ENCODE peak calls at places on chromosomes 2 and 18, in ten cellular contexts. Y, T, K, J, R, M, Z, E, A and X are unnamed samples.

GRCh38 chr2:4358855-4359254 is 655.5 kb downstream of the DCDC2C start:
- DNase-seq in Y (no peak), T (no peak), K (no peak), J (no peak), R (no peak), M (no peak), Z (no peak), E (no peak), A (no peak), X (no peak)

GRCh38 chr2:37683241-37683640 is 11.8 kb upstream of the CDC42EP3 start:
- DNase-seq in Y (no peak), T (no peak), K (no peak), J (no peak), R (no peak), M (no peak), Z (no peak), E (no peak), A (no peak), X (no peak)

GRCh38 chr2:121897335-121897970 is 142.0 kb downstream of the TSN start:
- DNase-seq in Y (peak; percentile 52), T (peak; percentile 31), K (peak; percentile 72), J (peak; percentile 3), R (peak; percentile 76), M (no peak), Z (peak; percentile 59), E (peak; percentile 27), A (no peak), X (peak; percentile 41)

GRCh38 chr2:195820373-195820772 is 163.3 kb downstream of the SLC39A10 start:
- DNase-seq in Y (no peak), T (no peak), K (no peak), J (no peak), R (no peak), M (no peak), Z (no peak), E (peak; percentile 77), A (no peak), X (no peak)

GRCh38 chr2:149767516-149767974 is 180.0 kb upstream of the MMADHC start:
- DNase-seq in Y (peak; percentile 72), T (no peak), K (no peak), J (no peak), R (no peak), M (no peak), Z (no peak), E (peak; percentile 59), A (no peak), X (no peak)

GRCh38 chr2:25340340-25340886 is 1.3 kb downstream of the DNMT3A start:
- DNase-seq in Y (no peak), T (no peak), K (peak; percentile 62), J (no peak), R (peak; percentile 60), M (peak; percentile 58), Z (peak; percentile 21), E (no peak), A (no peak), X (peak; percentile 40)

GRCh38 chr18:48326901-48327675 is 82.1 kb downstream of the ZBTB7C start:
- DNase-seq in Y (peak; percentile 56), T (no peak), K (no peak), J (no peak), R (no peak), M (no peak), Z (no peak), E (peak; percentile 29), A (no peak), X (no peak)

GRCh38 chr2:27920148-27920885 is 29.8 kb downstream of the BABAM2 start:
- DNase-seq in Y (peak; percentile 47), T (peak; percentile 16), K (no peak), J (no peak), R (no peak), M (no peak), Z (no peak), E (peak; percentile 49), A (no peak), X (no peak)

GRCh38 chr2:164369416-164369815 is 251.9 kb downstream of the GRB14 start:
- DNase-seq in Y (peak; percentile 43), T (no peak), K (no peak), J (no peak), R (no peak), M (no peak), Z (no peak), E (no peak), A (no peak), X (no peak)

GRCh38 chr2:208000701-208001395 is 24.5 kb downstream of the PLEKHM3 start:
- DNase-seq in Y (no peak), T (no peak), K (no peak), J (no peak), R (no peak), M (no peak), Z (no peak), E (peak; percentile 72), A (no peak), X (no peak)

GRCh38 chr18:58221060-58221725 is 177.2 kb downstream of the NEDD4L start:
- DNase-seq in Y (peak; percentile 92), T (no peak), K (no peak), J (no peak), R (no peak), M (no peak), Z (no peak), E (peak; percentile 53), A (no peak), X (no peak)

GRCh38 chr2:220227272-220227920 is 600.0 kb downstream of the SLC4A3 start:
- DNase-seq in Y (no peak), T (no peak), K (no peak), J (peak; percentile 6), R (no peak), M (no peak), Z (no peak), E (peak; percentile 81), A (no peak), X (no peak)

GRCh38 chr2:120438301-120439066 is 92.5 kb downstream of the INHBB start:
- DNase-seq in Y (no peak), T (no peak), K (no peak), J (no peak), R (no peak), M (no peak), Z (no peak), E (no peak), A (no peak), X (no peak)

DNA sequence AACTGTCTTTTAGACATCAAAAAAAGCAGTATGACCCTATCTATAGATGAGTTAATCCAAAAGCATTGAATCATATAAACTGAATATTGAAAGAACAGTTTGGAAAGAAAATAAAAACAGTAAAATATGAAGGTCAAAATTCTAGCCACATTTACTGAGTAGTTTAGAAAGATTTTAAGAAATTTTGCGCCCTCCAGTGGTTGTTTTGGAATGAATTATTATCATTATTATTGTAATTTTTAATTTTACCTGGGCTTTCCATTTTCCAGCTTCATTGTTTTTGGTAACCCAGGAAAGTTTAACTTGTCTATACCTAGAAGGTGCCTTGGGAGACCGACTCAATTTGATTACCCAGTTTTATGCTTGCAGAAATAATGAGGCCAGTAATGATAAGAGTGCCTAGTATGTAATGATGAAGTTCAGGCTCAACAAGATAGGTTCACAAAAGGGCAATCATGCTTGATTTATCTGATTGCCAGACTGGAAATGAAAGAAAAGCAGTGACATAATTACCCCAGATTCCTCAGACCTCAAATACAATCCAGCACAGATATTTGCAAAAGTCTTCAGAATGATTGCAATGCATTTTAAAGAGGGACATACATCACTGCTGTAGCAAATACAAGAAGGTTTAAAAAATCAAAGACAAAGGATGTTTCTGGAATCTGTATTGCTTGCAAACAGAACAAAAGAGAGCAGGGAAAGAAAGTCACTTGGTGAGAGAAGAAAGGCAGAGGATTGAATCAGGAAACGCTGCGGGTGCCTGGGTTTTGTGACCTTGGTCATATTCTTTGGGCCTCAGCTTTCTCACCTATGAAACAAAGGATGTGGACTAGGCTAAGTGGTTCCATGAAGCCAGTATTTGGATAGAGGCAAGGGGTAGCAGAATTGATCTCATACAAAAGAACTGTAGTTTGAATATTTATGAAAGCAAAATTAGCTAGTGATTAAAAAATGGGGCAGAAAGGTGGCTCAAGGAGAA is 153.8 kb downstream of the MAP2 start:
- DNase-seq in Y (no peak), T (no peak), K (no peak), J (no peak), R (peak; percentile 10), M (no peak), Z (peak; percentile 5), E (peak; percentile 6), A (no peak), X (no peak)
- TF ChIP-seq CTCF in Y (peak; percentile 29), T (no peak), K (peak; percentile 10), J (peak; percentile 38), R (peak; percentile 21), M (peak; percentile 49), Z (peak; percentile 4), E (peak; percentile 52), A (no peak), X (peak; percentile 46)

GRCh38 chr2:72745679-72746368 is 80.0 kb downstream of the EXOC6B start:
- DNase-seq in Y (peak; percentile 42), T (peak; percentile 13), K (peak; percentile 31), J (peak; percentile 42), R (peak; percentile 16), M (no peak), Z (peak; percentile 61), E (peak; percentile 78), A (no peak), X (no peak)
- TF ChIP-seq CTCF in Y (peak; percentile 47), T (peak; percentile 28), K (no peak), J (peak; percentile 77), R (peak; percentile 65), M (peak; percentile 77), Z (peak; percentile 47), E (peak; percentile 79), A (peak; percentile 75), X (peak; percentile 82)

GRCh38 chr2:131105156-131105949 is at the start of gene PLEKHB2:
- DNase-seq in Y (peak; percentile 85), T (peak; percentile 90), K (peak; percentile 94), J (peak; percentile 47), R (peak; percentile 94), M (peak; percentile 93), Z (peak; percentile 95), E (peak; percentile 86), A (peak; percentile 90), X (peak; percentile 91)
- TF ChIP-seq CTCF in Y (peak; percentile 31), T (no peak), K (no peak), J (peak; percentile 30), R (peak; percentile 18), M (peak; percentile 42), Z (peak; percentile 8), E (peak; percentile 29), A (no peak), X (no peak)

DNA sequence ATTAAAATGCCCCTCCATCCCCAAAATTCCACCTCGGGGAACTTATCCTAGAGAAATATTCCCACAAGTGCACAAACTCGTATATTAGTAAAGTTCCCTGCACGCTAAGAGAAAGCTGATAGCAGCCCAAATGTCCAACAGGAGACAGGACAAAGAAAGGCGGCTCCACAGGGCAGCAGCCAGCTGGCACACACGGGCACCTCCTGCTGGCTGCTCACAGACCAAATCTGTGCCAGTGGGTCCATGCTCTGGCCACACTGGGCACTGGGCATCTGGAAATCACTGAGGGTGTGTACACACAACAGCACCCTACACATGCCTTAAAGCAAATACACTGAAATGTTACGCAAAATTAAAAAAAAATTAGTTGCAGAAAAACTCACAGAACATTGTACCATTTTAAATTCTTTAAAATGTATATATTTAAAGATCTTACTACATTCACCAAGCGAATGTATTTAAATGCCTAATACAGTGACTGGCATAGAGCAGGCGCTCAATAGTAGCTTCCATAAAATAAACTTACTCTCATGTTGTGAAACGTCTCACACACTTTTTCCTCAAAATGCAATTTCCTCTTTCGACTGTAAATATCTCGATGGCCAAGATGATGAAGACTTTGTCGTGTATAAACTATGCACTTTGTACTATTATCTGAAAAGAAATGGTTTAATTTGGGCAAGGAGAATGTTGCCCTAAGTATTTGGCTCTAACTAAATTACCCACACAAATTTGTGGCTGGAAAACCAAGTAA is 19.4 kb downstream of the ZNF516 start:
- DNase-seq in Y (no peak), T (peak; percentile 59), K (no peak), J (no peak), R (no peak), M (no peak), Z (no peak), E (no peak), A (no peak), X (no peak)
- TF ChIP-seq CTCF in Y (peak; percentile 4), T (no peak), K (no peak), J (no peak), R (no peak), M (no peak), Z (no peak), E (no peak), A (no peak), X (no peak)